ENCODE peak calls at places on chromosome 12, in six cellular contexts. M, K, U, B, E and F are unnamed samples. For H3K4me1 and H3K79me2, the result is how much of the 10 kb centered on the place peaks cover.

GRCh38 chr12:107761502-107761904 is 566 bp upstream of the PRDM4 start:
- DNase-seq in M (peak), K (no peak), U (peak), B (no peak), E (no peak), F (no peak)

GRCh38 chr12:125332900-125333299 is 267.7 kb downstream of the AACS start:
- DNase-seq in M (peak), K (no peak), U (no peak), B (no peak), E (no peak), F (no peak)

GRCh38 chr12:112686373-112686772 is 105.2 kb upstream of the RPH3A start:
- DNase-seq in M (no peak), K (no peak), U (no peak), B (no peak), E (no peak), F (peak)

GRCh38 chr12:110931315-110931728 is 10.9 kb upstream of the MYL2 start:
- DNase-seq in M (peak), K (no peak), U (no peak), B (no peak), E (no peak), F (no peak)

GRCh38 chr12:14777271-14777670 is 26.0 kb downstream of the WBP11 start:
- DNase-seq in M (peak), K (peak), U (peak), B (peak), E (peak), F (peak)

GRCh38 chr12:130700492-130701401 is 15.4 kb downstream of the RIMBP2 start:
- DNase-seq in M (no peak), K (no peak), U (no peak), B (no peak), E (no peak), F (no peak)

GRCh38 chr12:96103067-96103650 is 67.8 kb upstream of the LTA4H start:
- DNase-seq in M (no peak), K (no peak), U (no peak), B (no peak), E (no peak), F (no peak)

GRCh38 chr12:30696486-30696885 is 817 bp upstream of the IPO8 start:
- DNase-seq in M (peak), K (no peak), U (peak), B (no peak), E (no peak), F (no peak)

GRCh38 chr12:10016881-10017280 is 6.5 kb downstream of the CLEC12B start:
- DNase-seq in M (no peak), K (peak), U (no peak), B (no peak), E (no peak), F (peak)

GRCh38 chr12:10012630-10013330 is 2.4 kb downstream of the CLEC12B start:
- DNase-seq in M (no peak), K (no peak), U (no peak), B (no peak), E (no peak), F (no peak)

GRCh38 chr12:10018390-10018789 is 8.0 kb downstream of the CLEC12B start:
- DNase-seq in M (no peak), K (no peak), U (no peak), B (no peak), E (no peak), F (no peak)

GRCh38 chr12:10021342-10021741 is 9.1 kb upstream of the CLEC9A start:
- DNase-seq in M (no peak), K (no peak), U (no peak), B (no peak), E (no peak), F (no peak)

DNA sequence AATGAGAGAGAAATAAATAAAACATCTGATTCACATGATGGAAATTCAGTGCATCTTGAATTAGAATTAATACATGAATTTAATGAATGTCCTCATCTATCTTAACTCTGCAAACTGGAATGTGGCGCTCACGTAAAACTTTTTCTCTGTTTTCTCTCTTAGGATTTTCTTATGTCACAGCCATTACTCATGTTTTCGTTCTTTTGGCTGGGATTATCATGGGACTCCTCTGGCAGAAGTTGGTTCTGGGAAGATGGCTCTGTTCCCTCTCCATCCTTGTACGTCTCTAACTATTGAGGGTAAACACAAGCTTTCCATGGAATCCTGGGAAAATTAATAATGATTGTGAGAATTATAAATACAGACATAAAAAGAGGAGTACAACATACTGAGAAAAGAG is 5.0 kb downstream of the CLEC12B start:
- DNase-seq in M (no peak), K (no peak), U (no peak), B (no peak), E (no peak), F (no peak)
- H3K4me1 ChIP-seq in M (under half), K (under half), U (under half), B (under half), E (under half), F (under half)

DNA sequence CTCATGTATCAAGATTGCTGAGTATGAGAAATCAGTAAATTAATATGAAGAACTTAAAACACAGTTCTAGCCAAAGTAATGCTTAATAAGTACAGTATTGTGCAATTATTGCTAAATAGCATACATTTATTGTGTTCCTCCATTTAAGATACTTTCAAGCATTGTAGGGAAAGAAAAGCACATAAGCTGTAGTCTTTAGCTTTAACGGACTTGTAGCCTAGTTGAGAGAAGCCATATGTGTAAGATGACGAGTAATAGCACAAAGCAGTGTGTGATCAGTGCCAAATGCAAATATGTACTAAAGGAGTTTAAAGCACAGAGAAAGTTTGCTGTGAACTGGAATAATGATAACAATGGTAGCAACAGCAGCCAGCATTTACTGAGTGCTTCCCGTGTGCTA is 38.1 kb downstream of the ETV6 start:
- DNase-seq in M (no peak), K (no peak), U (no peak), B (peak), E (no peak), F (no peak)
- H3K79me2 ChIP-seq in M (under half), K (half or more), U (under half), B (under half), E (under half), F (half or more)

GRCh38 chr12:94208433-94208921 is 60.1 kb downstream of the PLXNC1 start:
- DNase-seq in M (no peak), K (no peak), U (no peak), B (no peak), E (no peak), F (no peak)
- H3K4me3 ChIP-seq in M (no peak), K (no peak), U (no peak), B (no peak), E (no peak), F (no peak)

GRCh38 chr12:64681200-64682052 is 71.1 kb downstream of the RASSF3 start:
- DNase-seq in M (no peak), K (no peak), U (no peak), B (no peak), E (no peak), F (no peak)

GRCh38 chr12:64685076-64685475 is 74.1 kb downstream of the GNS start:
- DNase-seq in M (no peak), K (no peak), U (no peak), B (no peak), E (no peak), F (no peak)

GRCh38 chr12:64685605-64686004 is 73.6 kb downstream of the GNS start:
- DNase-seq in M (no peak), K (no peak), U (no peak), B (no peak), E (no peak), F (no peak)

GRCh38 chr12:64680235-64680634 is 69.9 kb downstream of the RASSF3 start:
- DNase-seq in M (no peak), K (peak), U (no peak), B (no peak), E (no peak), F (peak)

DNA sequence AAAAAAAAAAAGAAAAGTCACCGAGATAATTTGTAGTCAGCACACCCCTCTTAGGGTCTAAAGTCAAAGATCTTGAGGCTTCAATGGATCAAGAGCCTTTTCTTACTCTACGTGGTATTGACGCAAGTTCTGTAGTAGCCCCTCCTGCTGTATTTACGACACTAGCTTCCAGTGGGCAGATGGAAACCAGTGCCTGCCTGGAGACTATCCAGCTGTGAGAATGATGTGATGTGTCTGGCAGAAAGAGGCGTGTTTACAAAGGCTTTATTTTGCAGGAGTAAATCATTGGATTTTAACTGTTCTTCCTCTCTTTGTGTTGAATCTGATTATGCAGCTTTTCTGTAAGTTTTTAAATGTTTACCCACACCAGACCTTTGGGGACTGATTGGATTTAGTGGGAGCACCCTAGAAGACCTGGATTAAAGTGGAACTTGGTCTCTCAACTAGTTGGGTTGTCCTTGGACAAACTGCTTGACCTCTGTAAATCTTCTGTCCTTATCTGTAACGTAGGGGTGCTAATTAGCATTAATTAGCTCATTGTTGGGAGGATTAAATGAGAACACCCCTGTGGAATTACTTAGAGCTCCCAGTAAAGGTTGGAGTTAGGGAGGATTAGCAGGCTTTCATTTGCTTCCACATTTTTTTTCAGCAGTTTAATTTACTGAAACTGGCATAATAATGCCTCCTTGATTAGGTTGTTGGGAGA is 72.4 kb downstream of the RASSF3 start:
- DNase-seq in M (peak), K (no peak), U (peak), B (no peak), E (no peak), F (no peak)
- H3K4me1 ChIP-seq in M (under half), K (under half), U (under half), B (half or more), E (under half), F (under half)

DNA sequence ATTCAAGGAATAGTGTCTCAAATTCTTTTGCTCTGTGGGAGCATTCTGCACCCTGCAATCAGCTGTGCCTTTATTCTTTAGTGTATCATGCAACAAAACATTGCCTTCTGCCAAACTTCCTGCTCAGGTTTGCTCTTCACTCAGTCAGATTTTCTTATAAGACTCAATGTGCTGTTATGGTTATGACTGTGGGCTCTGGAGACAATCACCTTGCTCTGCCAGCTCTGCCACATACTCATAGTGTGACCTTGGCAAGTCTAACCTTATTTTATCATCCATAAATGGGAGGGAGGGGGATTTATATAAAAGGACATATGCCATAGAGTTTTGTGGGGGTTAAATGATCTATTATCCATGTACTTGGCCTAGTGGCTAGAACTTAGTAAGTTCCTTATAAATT is 51.3 kb downstream of the SRGAP1 start:
- DNase-seq in M (no peak), K (no peak), U (no peak), B (no peak), E (no peak), F (no peak)
- H3K79me2 ChIP-seq in M (under half), K (half or more), U (under half), B (under half), E (under half), F (half or more)

GRCh38 chr12:132926417-132926833 is 29.7 kb downstream of the ZNF605 start:
- DNase-seq in M (peak), K (no peak), U (no peak), B (no peak), E (no peak), F (no peak)
- H3K4me3 ChIP-seq in M (peak), K (no peak), U (peak), B (no peak), E (no peak), F (no peak)